ENCODE peak calls at places on chromosomes 6 and 20, in seven cellular contexts. C is choroid plexus epithelial cell, K is lung, F is BJ, Z is spleen, X is GM23338, Y is tibial nerve. J is an unnamed sample.

GRCh38 chr20:36303020-36303595 is 3.0 kb upstream of the DLGAP4 start:
- DNase-seq in C (no peak), K (no peak), F (no peak), Z (no peak), X (no peak), Y (no peak), J (no peak)

GRCh38 chr6:13717787-13718458 is 6.3 kb upstream of the RANBP9 start:
- DNase-seq in C (no peak), K (no peak), F (no peak), Z (no peak), X (no peak), Y (no peak), J (no peak)

GRCh38 chr20:42112161-42112560 is 494.0 kb upstream of the CHD6 start:
- DNase-seq in C (no peak), K (no peak), F (no peak), Z (no peak), X (no peak), Y (no peak), J (no peak)

GRCh38 chr6:16420715-16421461 is 182.5 kb downstream of the GMPR start:
- DNase-seq in C (peak), K (no peak), F (peak), Z (no peak), X (peak), Y (no peak), J (no peak)

GRCh38 chr6:67766061-67766460 is 869.0 kb upstream of the ADGRB3 start:
- DNase-seq in C (peak), K (no peak), F (no peak), Z (no peak), X (no peak), Y (no peak), J (no peak)

GRCh38 chr6:116971959-116972358 is 94.9 kb downstream of the RFX6 start:
- DNase-seq in C (peak), K (no peak), F (no peak), Z (no peak), X (peak), Y (no peak), J (no peak)

GRCh38 chr6:149699150-149699549 is 18.8 kb downstream of the LATS1 start:
- DNase-seq in C (no peak), K (no peak), F (no peak), Z (no peak), X (no peak), Y (no peak), J (no peak)

GRCh38 chr20:34311118-34312023 is 8.2 kb upstream of the AHCY start:
- DNase-seq in C (peak), K (no peak), F (no peak), Z (no peak), X (peak), Y (no peak), J (no peak)

GRCh38 chr20:16005612-16006493 is 567.4 kb downstream of the KIF16B start:
- DNase-seq in C (no peak), K (no peak), F (no peak), Z (no peak), X (peak), Y (no peak), J (no peak)

GRCh38 chr20:49914310-49915117 is 815 bp downstream of the SPATA2 start:
- DNase-seq in C (no peak), K (no peak), F (no peak), Z (no peak), X (peak), Y (no peak), J (peak)

GRCh38 chr20:41476013-41476441 is 109.4 kb upstream of the EMILIN3 start:
- DNase-seq in C (peak), K (no peak), F (peak), Z (no peak), X (no peak), Y (peak), J (no peak)

GRCh38 chr6:123806561-123806960 is 2.9 kb downstream of the NKAIN2 start:
- DNase-seq in C (no peak), K (no peak), F (no peak), Z (no peak), X (no peak), Y (no peak), J (no peak)

GRCh38 chr20:56957737-56958553 is 308.5 kb downstream of the BMP7 start:
- DNase-seq in C (peak), K (no peak), F (no peak), Z (no peak), X (peak), Y (no peak), J (no peak)

GRCh38 chr6:112563368-112563767 is 216.2 kb downstream of the RFPL4B start:
- DNase-seq in C (peak), K (no peak), F (no peak), Z (no peak), X (peak), Y (no peak), J (no peak)

DNA sequence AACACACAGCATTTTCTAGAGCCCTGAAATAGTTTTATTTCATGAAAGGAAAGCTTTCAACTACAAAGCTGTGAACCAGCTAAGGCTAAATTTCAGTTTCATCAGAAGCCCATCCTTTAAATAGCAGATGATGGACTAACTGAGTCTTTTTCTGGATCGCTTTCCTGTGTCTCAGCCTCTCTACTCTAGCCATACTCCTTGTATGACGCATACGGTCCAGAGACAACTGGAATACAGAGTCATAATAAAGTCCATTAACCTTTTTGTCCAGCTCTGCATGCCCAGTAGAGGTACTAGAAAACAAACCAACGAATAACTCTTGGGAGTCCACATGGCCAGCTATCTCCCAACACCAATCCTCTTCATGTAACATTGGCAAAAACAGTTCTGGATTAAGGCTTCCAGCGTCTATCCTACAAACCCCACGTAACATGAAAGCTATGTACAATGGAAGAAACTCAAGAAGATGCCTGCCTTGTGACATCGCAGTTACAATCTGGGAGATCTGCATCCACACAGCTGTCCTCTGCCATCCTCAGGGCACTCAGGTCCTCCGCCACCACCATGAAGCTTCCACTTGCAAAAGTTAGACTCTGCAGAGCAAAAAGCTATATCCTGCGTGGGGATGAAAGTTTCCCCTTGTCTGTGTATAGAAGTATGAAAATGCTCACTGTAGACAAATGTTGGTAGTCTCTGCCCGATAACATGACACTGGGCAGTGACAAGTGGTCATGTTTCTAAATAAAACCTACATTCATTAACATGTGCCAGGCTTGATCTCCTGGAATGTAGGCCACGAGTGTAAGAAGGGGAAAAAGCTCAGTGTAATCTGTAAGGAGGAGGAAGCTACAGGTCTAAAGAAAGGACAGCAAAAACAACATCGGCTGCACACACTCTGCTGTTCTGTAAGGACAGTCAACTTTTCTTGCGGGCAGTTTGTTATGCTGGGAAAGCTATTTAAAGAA is 360.4 kb downstream of the ESR1 start:
- DNase-seq in C (no peak), K (no peak), F (no peak), Z (no peak), X (no peak), Y (no peak), J (no peak)
- H3K4me3 ChIP-seq in C (no peak), K (no peak), F (no peak), Z (no peak), X (no peak), Y (no peak), J (no peak)

DNA sequence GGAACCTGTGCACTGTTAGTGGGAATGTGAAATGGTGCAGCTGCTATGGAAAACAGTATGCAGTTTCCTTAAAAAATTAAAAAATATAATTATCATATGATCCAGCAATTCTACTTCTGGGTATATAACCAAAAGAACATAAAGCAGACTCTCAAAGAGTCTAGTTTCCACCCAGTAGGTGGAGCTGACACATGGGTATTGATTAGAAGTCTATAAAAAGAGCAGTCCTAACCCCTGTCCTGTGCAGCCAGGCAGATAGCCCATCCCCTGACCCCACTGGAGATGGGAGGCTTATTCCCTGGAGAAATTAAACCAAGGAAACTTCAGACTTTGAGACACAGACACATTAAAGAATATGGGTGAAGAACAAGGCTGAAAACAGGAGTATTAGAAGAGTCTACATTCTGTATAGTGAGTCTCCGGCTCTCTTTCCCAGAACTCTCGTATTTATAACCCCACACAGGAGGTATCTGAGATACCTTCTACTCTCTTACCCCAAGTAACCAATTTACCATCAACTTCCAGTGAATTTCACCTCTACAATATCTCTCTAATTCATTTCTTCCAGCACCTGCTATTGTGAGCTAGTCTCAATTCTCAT is 92.3 kb downstream of the SEL1L2 start:
- DNase-seq in C (no peak), K (no peak), F (no peak), Z (no peak), X (peak), Y (no peak), J (no peak)
- TF ChIP-seq CTCF in C (no peak), K (no peak), F (peak), Z (no peak), X (peak), Y (no peak), J (no peak)

GRCh38 chr6:53330137-53330536 is 18.6 kb downstream of the ELOVL5 start:
- DNase-seq in C (no peak), K (no peak), F (no peak), Z (no peak), X (no peak), Y (no peak), J (no peak)

GRCh38 chr6:53328375-53328774 is 20.4 kb downstream of the ELOVL5 start:
- DNase-seq in C (no peak), K (no peak), F (no peak), Z (no peak), X (no peak), Y (no peak), J (no peak)

GRCh38 chr6:53326372-53327016 is 22.3 kb downstream of the ELOVL5 start:
- DNase-seq in C (peak), K (no peak), F (peak), Z (no peak), X (no peak), Y (no peak), J (no peak)

GRCh38 chr6:53325785-53326184 is 23.0 kb downstream of the ELOVL5 start:
- DNase-seq in C (peak), K (no peak), F (no peak), Z (no peak), X (no peak), Y (no peak), J (no peak)

DNA sequence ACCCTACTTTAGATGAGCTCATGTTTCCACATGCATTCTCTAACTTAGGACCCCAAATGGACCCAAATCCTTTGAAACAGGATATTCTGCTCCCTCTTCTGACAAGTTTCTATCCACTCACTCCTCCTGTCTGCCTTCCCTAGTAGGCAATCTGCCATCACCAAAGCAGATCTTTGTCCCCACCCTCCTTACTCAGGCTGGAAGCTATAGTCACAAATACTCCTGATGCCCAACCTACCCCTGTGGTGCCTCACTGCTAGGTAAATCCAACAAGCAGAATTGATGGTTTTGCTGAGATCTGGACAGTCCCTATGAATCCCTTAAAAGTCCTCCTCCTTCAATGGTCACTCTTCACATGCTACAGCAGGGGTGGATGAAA is 21.7 kb downstream of the ELOVL5 start:
- DNase-seq in C (no peak), K (no peak), F (no peak), Z (no peak), X (no peak), Y (no peak), J (no peak)
- H3K4me3 ChIP-seq in C (no peak), K (no peak), F (no peak), Z (no peak), X (no peak), Y (no peak), J (no peak)

GRCh38 chr20:11965602-11966001 is 47.9 kb downstream of the BTBD3 start:
- DNase-seq in C (peak), K (no peak), F (no peak), Z (no peak), X (no peak), Y (no peak), J (no peak)
- TF ChIP-seq CTCF in C (peak), K (no peak), F (peak), Z (no peak), X (no peak), Y (no peak), J (no peak)

GRCh38 chr6:133170602-133171001 is 70.6 kb upstream of the EYA4 start:
- DNase-seq in C (peak), K (no peak), F (no peak), Z (no peak), X (no peak), Y (no peak), J (no peak)
- H3K4me3 ChIP-seq in C (no peak), K (no peak), F (no peak), Z (no peak), X (no peak), Y (no peak), J (no peak)

J was measured in HL-60.